ENCODE peak calls at places on chromosome 5, in nine cellular contexts. T, J, H, G, N, P, C, A and Q are unnamed samples.

GRCh38 chr5:130528474-130528873 is 624.2 kb downstream of the CHSY3 start:
- DNase-seq in T (no peak), J (no peak), H (no peak), G (no peak), N (peak; percentile 40), P (no peak), C (no peak), A (no peak), Q (no peak)

GRCh38 chr5:1474183-1474839 is 29.1 kb upstream of the SLC6A3 start:
- DNase-seq in T (no peak), J (no peak), H (no peak), G (no peak), N (no peak), P (no peak), C (no peak), A (peak; percentile 43), Q (no peak)

GRCh38 chr5:51383494-51384081 is 340 bp downstream of the ISL1 start:
- DNase-seq in T (no peak), J (no peak), H (no peak), G (no peak), N (no peak), P (no peak), C (no peak), A (no peak), Q (peak; percentile 29)

GRCh38 chr5:132485641-132486317 is 4.8 kb downstream of the IRF1 start:
- DNase-seq in T (no peak), J (no peak), H (no peak), G (no peak), N (no peak), P (no peak), C (peak; percentile 16), A (peak; percentile 52), Q (no peak)

GRCh38 chr5:77249475-77249874 is 39.0 kb downstream of the PDE8B start:
- DNase-seq in T (no peak), J (no peak), H (no peak), G (no peak), N (no peak), P (no peak), C (no peak), A (no peak), Q (no peak)

GRCh38 chr5:57816108-57816507 is 333.5 kb upstream of the ACTBL2 start:
- DNase-seq in T (no peak), J (no peak), H (no peak), G (no peak), N (peak; percentile 92), P (no peak), C (no peak), A (no peak), Q (no peak)

GRCh38 chr5:50359187-50359586 is 81.9 kb downstream of the EMB start:
- DNase-seq in T (no peak), J (no peak), H (no peak), G (no peak), N (no peak), P (no peak), C (no peak), A (no peak), Q (no peak)

GRCh38 chr5:78829811-78830499 is 155.2 kb downstream of the ARSB start:
- DNase-seq in T (peak; percentile 31), J (no peak), H (no peak), G (no peak), N (peak; percentile 43), P (no peak), C (no peak), A (no peak), Q (no peak)

GRCh38 chr5:107514305-107514704 is 156.4 kb downstream of the EFNA5 start:
- DNase-seq in T (no peak), J (no peak), H (no peak), G (no peak), N (no peak), P (no peak), C (no peak), A (no peak), Q (no peak)

GRCh38 chr5:52924458-52924857 is 64.7 kb upstream of the ITGA2 start:
- DNase-seq in T (no peak), J (no peak), H (no peak), G (no peak), N (no peak), P (no peak), C (no peak), A (no peak), Q (no peak)

GRCh38 chr5:150146862-150147579 is 8.6 kb downstream of the PDGFRB start:
- DNase-seq in T (no peak), J (no peak), H (no peak), G (no peak), N (no peak), P (no peak), C (no peak), A (no peak), Q (no peak)

GRCh38 chr5:115575167-115576070 is 26.9 kb downstream of the TICAM2 start:
- DNase-seq in T (no peak), J (no peak), H (no peak), G (no peak), N (peak; percentile 56), P (no peak), C (no peak), A (no peak), Q (no peak)

GRCh38 chr5:104598285-104598684 is 1035.7 kb upstream of the NUDT12 start:
- DNase-seq in T (no peak), J (no peak), H (no peak), G (no peak), N (no peak), P (no peak), C (no peak), A (no peak), Q (no peak)